ENCODE peak calls at places on chromosomes 13 and 19, in ten cellular contexts. One of them, this sample, is unnamed. For H3K9me3 and H3K4me1, the result is how much of the 10 kb centered on the place peaks cover.

GRCh38 chr19:55382013-55382412 is 2.1 kb downstream of the TMEM238 start:
- DNase-seq in body of pancreas: no peak
- DNase-seq in PC-3: no peak
- DNase-seq in left lung: no peak
- DNase-seq in IMR-90: no peak
- DNase-seq in testis: no peak
- DNase-seq in heart right ventricle: no peak
- DNase-seq in lung: no peak
- DNase-seq in CD8-positive, alpha-beta T cell: no peak
- DNase-seq in Caco-2: no peak
- DNase-seq in this sample: no peak

GRCh38 chr19:5037936-5038335 is 69.0 kb downstream of the KDM4B start:
- DNase-seq in body of pancreas: no peak
- DNase-seq in heart right ventricle: no peak
- DNase-seq in IMR-90: no peak
- DNase-seq in CD8-positive, alpha-beta T cell: no peak
- DNase-seq in Caco-2: no peak
- DNase-seq in lung: no peak
- DNase-seq in testis: no peak
- DNase-seq in left lung: no peak
- DNase-seq in PC-3: no peak
- DNase-seq in this sample: no peak

GRCh38 chr13:21060063-21060826 is 1.1 kb downstream of the LATS2 start:
- DNase-seq in body of pancreas: peak
- DNase-seq in heart right ventricle: peak
- DNase-seq in CD8-positive, alpha-beta T cell: no peak
- DNase-seq in testis: peak
- DNase-seq in Caco-2: peak
- DNase-seq in lung: no peak
- DNase-seq in IMR-90: peak
- DNase-seq in PC-3: peak
- DNase-seq in left lung: peak
- DNase-seq in this sample: peak

GRCh38 chr13:25253702-25254101 is 33.6 kb downstream of the MTMR6 start:
- DNase-seq in heart right ventricle: no peak
- DNase-seq in IMR-90: no peak
- DNase-seq in Caco-2: no peak
- DNase-seq in body of pancreas: no peak
- DNase-seq in PC-3: peak
- DNase-seq in CD8-positive, alpha-beta T cell: no peak
- DNase-seq in lung: no peak
- DNase-seq in left lung: no peak
- DNase-seq in testis: no peak
- DNase-seq in this sample: no peak

GRCh38 chr13:101576977-101577376 is 124.5 kb downstream of the ITGBL1 start:
- DNase-seq in CD8-positive, alpha-beta T cell: no peak
- DNase-seq in Caco-2: no peak
- DNase-seq in testis: no peak
- DNase-seq in IMR-90: no peak
- DNase-seq in heart right ventricle: no peak
- DNase-seq in lung: no peak
- DNase-seq in left lung: no peak
- DNase-seq in PC-3: no peak
- DNase-seq in body of pancreas: no peak
- DNase-seq in this sample: no peak

GRCh38 chr19:18233224-18233825 is 7.1 kb upstream of the PDE4C start:
- DNase-seq in testis: peak
- DNase-seq in CD8-positive, alpha-beta T cell: no peak
- DNase-seq in Caco-2: peak
- DNase-seq in IMR-90: peak
- DNase-seq in lung: no peak
- DNase-seq in heart right ventricle: peak
- DNase-seq in body of pancreas: peak
- DNase-seq in left lung: no peak
- DNase-seq in PC-3: peak
- DNase-seq in this sample: no peak

GRCh38 chr19:52716578-52716977 is 18.3 kb downstream of the ZNF611 start:
- DNase-seq in body of pancreas: no peak
- DNase-seq in PC-3: no peak
- DNase-seq in CD8-positive, alpha-beta T cell: no peak
- DNase-seq in lung: no peak
- DNase-seq in Caco-2: no peak
- DNase-seq in left lung: no peak
- DNase-seq in IMR-90: no peak
- DNase-seq in testis: no peak
- DNase-seq in heart right ventricle: no peak
- DNase-seq in this sample: no peak

GRCh38 chr19:3665681-3666544 is 34.4 kb downstream of the PIP5K1C start:
- DNase-seq in heart right ventricle: peak
- DNase-seq in CD8-positive, alpha-beta T cell: peak
- DNase-seq in body of pancreas: peak
- DNase-seq in Caco-2: peak
- DNase-seq in PC-3: peak
- DNase-seq in IMR-90: no peak
- DNase-seq in testis: peak
- DNase-seq in left lung: peak
- DNase-seq in lung: peak
- DNase-seq in this sample: peak

GRCh38 chr13:93473441-93474270 is 247.0 kb downstream of the GPC6 start:
- DNase-seq in heart right ventricle: no peak
- DNase-seq in left lung: no peak
- DNase-seq in IMR-90: peak
- DNase-seq in Caco-2: no peak
- DNase-seq in PC-3: no peak
- DNase-seq in body of pancreas: no peak
- DNase-seq in lung: no peak
- DNase-seq in testis: no peak
- DNase-seq in CD8-positive, alpha-beta T cell: no peak
- DNase-seq in this sample: no peak

GRCh38 chr19:56119585-56119978 is 1.5 kb downstream of the ZNF787 start:
- DNase-seq in lung: no peak
- DNase-seq in testis: no peak
- DNase-seq in Caco-2: no peak
- DNase-seq in heart right ventricle: no peak
- DNase-seq in IMR-90: peak
- DNase-seq in CD8-positive, alpha-beta T cell: no peak
- DNase-seq in PC-3: peak
- DNase-seq in body of pancreas: no peak
- DNase-seq in left lung: no peak
- DNase-seq in this sample: peak

GRCh38 chr19:38031423-38031770 is 124.4 kb downstream of the SIPA1L3 start:
- DNase-seq in PC-3: peak
- DNase-seq in IMR-90: peak
- DNase-seq in body of pancreas: no peak
- DNase-seq in CD8-positive, alpha-beta T cell: no peak
- DNase-seq in heart right ventricle: no peak
- DNase-seq in Caco-2: no peak
- DNase-seq in lung: no peak
- DNase-seq in testis: no peak
- DNase-seq in left lung: no peak
- DNase-seq in this sample: no peak

DNA sequence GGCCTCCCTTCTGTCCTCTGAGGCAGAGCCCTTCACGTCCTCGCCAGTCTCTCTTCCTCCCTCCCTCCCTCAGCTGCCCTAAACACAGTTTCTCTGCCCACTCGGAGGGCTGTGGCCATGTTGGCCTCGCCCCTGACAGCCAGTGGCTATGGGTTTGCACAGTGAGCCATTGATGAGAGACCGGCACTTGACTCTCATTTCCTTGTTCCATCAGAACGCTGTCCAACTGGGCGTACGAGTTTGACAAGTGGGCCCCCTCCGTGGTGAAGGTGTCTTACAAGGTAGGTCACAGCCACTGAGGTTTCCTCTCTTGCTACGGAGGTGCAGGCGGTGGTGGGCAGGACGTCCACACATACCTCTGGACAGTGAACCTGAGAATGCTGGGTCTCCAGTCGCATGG is 57.9 kb downstream of the SMARCA4 start:
- DNase-seq in left lung: peak
- DNase-seq in PC-3: no peak
- DNase-seq in body of pancreas: no peak
- DNase-seq in testis: no peak
- DNase-seq in heart right ventricle: no peak
- DNase-seq in Caco-2: no peak
- DNase-seq in CD8-positive, alpha-beta T cell: no peak
- DNase-seq in lung: peak
- DNase-seq in IMR-90: no peak
- DNase-seq in this sample: no peak
- H3K9me3 ChIP-seq in left lung: under half
- H3K9me3 ChIP-seq in PC-3: under half
- H3K9me3 ChIP-seq in body of pancreas: under half
- H3K9me3 ChIP-seq in testis: under half
- H3K9me3 ChIP-seq in heart right ventricle: under half
- H3K9me3 ChIP-seq in Caco-2: under half
- H3K9me3 ChIP-seq in CD8-positive, alpha-beta T cell: under half
- H3K9me3 ChIP-seq in lung: under half
- H3K9me3 ChIP-seq in IMR-90: under half
- H3K9me3 ChIP-seq in this sample: under half

GRCh38 chr13:24220086-24220703 is 59.7 kb downstream of the SPATA13 start:
- DNase-seq in body of pancreas: peak
- DNase-seq in heart right ventricle: no peak
- DNase-seq in IMR-90: peak
- DNase-seq in PC-3: peak
- DNase-seq in lung: peak
- DNase-seq in Caco-2: peak
- DNase-seq in left lung: no peak
- DNase-seq in testis: peak
- DNase-seq in CD8-positive, alpha-beta T cell: no peak
- DNase-seq in this sample: no peak

GRCh38 chr13:24217601-24218281 is 57.2 kb downstream of the SPATA13 start:
- DNase-seq in lung: no peak
- DNase-seq in Caco-2: no peak
- DNase-seq in PC-3: peak
- DNase-seq in testis: no peak
- DNase-seq in CD8-positive, alpha-beta T cell: no peak
- DNase-seq in body of pancreas: peak
- DNase-seq in left lung: no peak
- DNase-seq in IMR-90: no peak
- DNase-seq in heart right ventricle: no peak
- DNase-seq in this sample: peak

GRCh38 chr13:24218977-24219376 is 58.5 kb downstream of the SPATA13 start:
- DNase-seq in body of pancreas: no peak
- DNase-seq in PC-3: no peak
- DNase-seq in lung: no peak
- DNase-seq in CD8-positive, alpha-beta T cell: no peak
- DNase-seq in left lung: no peak
- DNase-seq in heart right ventricle: no peak
- DNase-seq in Caco-2: no peak
- DNase-seq in IMR-90: no peak
- DNase-seq in testis: no peak
- DNase-seq in this sample: no peak

GRCh38 chr13:24216176-24216575 is 55.7 kb downstream of the SPATA13 start:
- DNase-seq in CD8-positive, alpha-beta T cell: no peak
- DNase-seq in testis: no peak
- DNase-seq in PC-3: no peak
- DNase-seq in lung: no peak
- DNase-seq in IMR-90: no peak
- DNase-seq in left lung: no peak
- DNase-seq in heart right ventricle: no peak
- DNase-seq in body of pancreas: no peak
- DNase-seq in Caco-2: no peak
- DNase-seq in this sample: no peak

DNA sequence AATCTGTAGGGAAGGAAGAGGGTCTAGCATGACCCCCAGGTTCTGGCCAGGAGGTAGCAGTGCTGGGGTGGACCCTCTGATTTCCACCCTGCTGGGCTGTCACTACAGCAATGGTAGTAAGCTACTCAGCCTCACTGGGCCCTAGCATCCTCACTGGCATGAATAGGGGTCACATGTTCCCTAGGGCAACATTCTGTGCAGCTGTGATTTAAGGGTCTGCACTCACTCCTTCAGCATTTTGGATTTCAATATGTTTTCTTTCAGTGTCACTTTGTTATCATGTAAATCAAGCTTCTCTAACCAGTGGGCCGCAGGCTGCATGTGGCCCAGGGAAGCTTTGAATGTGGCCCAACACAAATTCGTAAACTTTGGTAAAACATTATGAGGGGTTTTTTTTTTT is 57.8 kb downstream of the SPATA13 start:
- DNase-seq in left lung: no peak
- DNase-seq in heart right ventricle: no peak
- DNase-seq in testis: no peak
- DNase-seq in body of pancreas: no peak
- DNase-seq in Caco-2: no peak
- DNase-seq in lung: no peak
- DNase-seq in PC-3: no peak
- DNase-seq in CD8-positive, alpha-beta T cell: no peak
- DNase-seq in IMR-90: no peak
- DNase-seq in this sample: no peak
- H3K4me1 ChIP-seq in left lung: under half
- H3K4me1 ChIP-seq in heart right ventricle: under half
- H3K4me1 ChIP-seq in testis: under half
- H3K4me1 ChIP-seq in body of pancreas: half or more
- H3K4me1 ChIP-seq in Caco-2: under half
- H3K4me1 ChIP-seq in lung: under half
- H3K4me1 ChIP-seq in PC-3: under half
- H3K4me1 ChIP-seq in CD8-positive, alpha-beta T cell: under half
- H3K4me1 ChIP-seq in IMR-90: under half
- H3K4me1 ChIP-seq in this sample: under half

DNA sequence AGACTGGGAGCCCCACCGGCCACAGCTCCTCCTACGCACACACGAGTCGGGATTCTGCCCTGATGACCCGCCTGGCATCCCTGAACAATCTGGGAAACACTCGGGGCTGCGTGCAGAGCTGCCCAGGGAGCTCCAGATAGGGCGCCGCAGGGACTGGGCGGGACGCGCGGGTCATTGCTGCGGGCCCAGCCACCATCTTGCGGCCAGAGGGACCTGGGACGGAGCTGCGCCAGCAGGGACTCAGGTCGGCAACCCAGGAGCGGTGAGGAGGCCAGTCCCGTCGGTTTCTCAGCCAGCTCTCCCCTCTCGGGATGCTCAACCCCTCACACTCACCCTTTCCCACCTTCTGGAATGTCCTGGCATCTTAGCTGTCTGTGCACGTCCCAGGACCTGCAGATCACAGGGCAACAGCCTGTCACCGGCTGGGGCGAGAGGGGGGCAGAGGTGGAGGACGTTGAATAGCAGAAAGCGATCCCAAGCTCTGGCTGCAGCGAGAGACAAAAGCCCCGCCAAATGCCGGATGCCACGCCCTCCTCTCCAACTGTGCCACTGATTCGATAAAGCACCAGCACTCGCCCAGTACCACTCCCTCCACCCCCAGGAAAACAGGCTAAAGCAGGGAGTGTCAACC is 20.4 kb upstream of the ZNF91 start:
- DNase-seq in left lung: peak
- DNase-seq in PC-3: no peak
- DNase-seq in IMR-90: no peak
- DNase-seq in heart right ventricle: peak
- DNase-seq in Caco-2: no peak
- DNase-seq in lung: peak
- DNase-seq in body of pancreas: no peak
- DNase-seq in testis: peak
- DNase-seq in CD8-positive, alpha-beta T cell: no peak
- DNase-seq in this sample: no peak
- H3K4me3 ChIP-seq in left lung: peak
- H3K4me3 ChIP-seq in PC-3: no peak
- H3K4me3 ChIP-seq in IMR-90: peak
- H3K4me3 ChIP-seq in heart right ventricle: peak
- H3K4me3 ChIP-seq in Caco-2: peak
- H3K4me3 ChIP-seq in lung: peak
- H3K4me3 ChIP-seq in body of pancreas: peak
- H3K4me3 ChIP-seq in testis: peak
- H3K4me3 ChIP-seq in CD8-positive, alpha-beta T cell: peak
- H3K4me3 ChIP-seq in this sample: no peak

GRCh38 chr19:58213075-58213369 is 15.7 kb upstream of the ZNF544 start:
- DNase-seq in heart right ventricle: no peak
- DNase-seq in lung: no peak
- DNase-seq in testis: no peak
- DNase-seq in Caco-2: no peak
- DNase-seq in IMR-90: no peak
- DNase-seq in CD8-positive, alpha-beta T cell: no peak
- DNase-seq in PC-3: no peak
- DNase-seq in left lung: no peak
- DNase-seq in body of pancreas: no peak
- DNase-seq in this sample: no peak
- H3K9me3 ChIP-seq in heart right ventricle: half or more
- H3K9me3 ChIP-seq in lung: half or more
- H3K9me3 ChIP-seq in testis: under half
- H3K9me3 ChIP-seq in Caco-2: half or more
- H3K9me3 ChIP-seq in IMR-90: half or more
- H3K9me3 ChIP-seq in CD8-positive, alpha-beta T cell: half or more
- H3K9me3 ChIP-seq in PC-3: half or more
- H3K9me3 ChIP-seq in left lung: half or more
- H3K9me3 ChIP-seq in body of pancreas: half or more
- H3K9me3 ChIP-seq in this sample: half or more